ENCODE peak calls at places on chromosomes 11 and 22, in five cellular contexts. I is stimulated activated naive CD8-positive, alpha-beta T cell treated with anti-CD3 and anti-CD28 coated beads, Interleukin-15, Interleukin-2, amounts not matched to agents 100 U/mL and 50 U/mL, for 24 hours; P is fibroblast of lung; U is upper lobe of left lung; H is body of pancreas. W is an unnamed sample.
A peak's percentile ranks its signal among the peaks of the same experiment; 100 is the strongest.

GRCh38 chr11:58927393-58928081 is 11.8 kb upstream of the GLYATL1 start:
- DNase-seq in I (no peak), P (peak; percentile 62), U (peak; percentile 15), H (peak; percentile 67), W (peak; percentile 29)

GRCh38 chr11:38278457-38279141 is 1680.6 kb upstream of the RAG2 start:
- DNase-seq in I (no peak), P (no peak), U (peak; percentile 82), H (no peak), W (no peak)

GRCh38 chr11:114400222-114400973 is at the start of the genes C11orf71 and RBM7:
- DNase-seq in I (peak; percentile 98), P (peak; percentile 99), U (peak; percentile 99), H (peak; percentile 98), W (peak; percentile 96)

GRCh38 chr11:128334311-128335044 is 252.9 kb downstream of the ETS1 start:
- DNase-seq in I (no peak), P (peak; percentile 18), U (no peak), H (peak; percentile 14), W (no peak)

GRCh38 chr11:65927904-65928397 is 8.7 kb downstream of the DRAP1 start:
- DNase-seq in I (peak; percentile 75), P (no peak), U (no peak), H (no peak), W (peak; percentile 94)

GRCh38 chr11:34234086-34234740 is 123.6 kb downstream of the ABTB2 start:
- DNase-seq in I (peak; percentile 79), P (peak; percentile 82), U (no peak), H (peak; percentile 50), W (peak; percentile 28)

GRCh38 chr11:112085822-112086421 is 634 bp downstream of the TIMM8B start:
- DNase-seq in I (peak; percentile 37), P (peak; percentile 27), U (no peak), H (no peak), W (peak; percentile 40)

GRCh38 chr11:12717851-12718291 is 43.6 kb downstream of the TEAD1 start:
- DNase-seq in I (peak; percentile 42), P (peak; percentile 54), U (no peak), H (no peak), W (peak; percentile 82)

GRCh38 chr11:118922745-118923627 is 2.7 kb downstream of the BCL9L start:
- DNase-seq in I (no peak), P (no peak), U (no peak), H (no peak), W (no peak)

GRCh38 chr11:117884994-117885393 is 8.5 kb upstream of the FXYD6 start:
- DNase-seq in I (peak; percentile 47), P (peak; percentile 41), U (no peak), H (no peak), W (no peak)

GRCh38 chr22:35777335-35777975 is 59.8 kb downstream of the APOL5 start:
- DNase-seq in I (no peak), P (peak; percentile 92), U (no peak), H (no peak), W (no peak)

GRCh38 chr11:94882931-94883330 is 90.4 kb downstream of the CWC15 start:
- DNase-seq in I (no peak), P (no peak), U (no peak), H (no peak), W (no peak)

GRCh38 chr11:79342686-79343085 is 98.1 kb downstream of the TENM4 start:
- DNase-seq in I (no peak), P (no peak), U (no peak), H (no peak), W (no peak)

GRCh38 chr11:131626761-131627160 is 256.3 kb downstream of the NTM start:
- DNase-seq in I (no peak), P (no peak), U (no peak), H (no peak), W (no peak)

GRCh38 chr22:28229566-28230483 is 310.8 kb upstream of the PITPNB start:
- DNase-seq in I (no peak), P (peak; percentile 88), U (no peak), H (no peak), W (no peak)

GRCh38 chr11:129701706-129702105 is 113.9 kb upstream of the TMEM45B start:
- DNase-seq in I (no peak), P (no peak), U (no peak), H (no peak), W (no peak)

GRCh38 chr22:48834404-48834803 is 993.3 kb downstream of the BRD1 start:
- DNase-seq in I (no peak), P (no peak), U (no peak), H (no peak), W (no peak)

GRCh38 chr11:15970506-15971214 is 385.7 kb downstream of the SOX6 start:
- DNase-seq in I (no peak), P (no peak), U (no peak), H (no peak), W (no peak)

GRCh38 chr11:71181566-71181965 is 70.8 kb downstream of the SHANK2 start:
- DNase-seq in I (no peak), P (no peak), U (no peak), H (no peak), W (no peak)

GRCh38 chr11:71447791-71448256 is 369 bp downstream of the DHCR7 start:
- DNase-seq in I (peak; percentile 51), P (peak; percentile 15), U (peak; percentile 90), H (peak; percentile 35), W (peak; percentile 48)

GRCh38 chr11:44288133-44288526 is 21.8 kb downstream of the ALX4 start:
- DNase-seq in I (no peak), P (no peak), U (no peak), H (no peak), W (no peak)

GRCh38 chr11:101127699-101128570 is 1.7 kb downstream of the PGR start:
- DNase-seq in I (peak; percentile 2), P (no peak), U (peak; percentile 86), H (peak; percentile 13), W (no peak)

GRCh38 chr11:108242422-108242821 is 19.6 kb downstream of the ATM start:
- DNase-seq in I (no peak), P (no peak), U (no peak), H (no peak), W (no peak)

GRCh38 chr11:7020183-7020917 is at the start of the genes NLRP14 and ZNF214:
- DNase-seq in I (no peak), P (peak; percentile 92), U (peak; percentile 93), H (peak; percentile 95), W (no peak)

W was measured in DND-41.